ENCODE peak calls at places on chromosome 15, in five cellular contexts. E is mammary epithelial cell, Q is fibroblast of lung, K is adrenal gland, Z is heart left ventricle. W is an unnamed sample. For H3K4me1, the result is how much of the 10 kb centered on the place peaks cover.

GRCh38 chr15:64532921-64533320 is 72.5 kb downstream of the ZNF609 start:
- DNase-seq in E (no peak), Q (no peak), K (no peak), Z (no peak), W (no peak)

GRCh38 chr15:42491540-42492225 is 742 bp upstream of the ZNF106 start:
- DNase-seq in E (peak), Q (peak), K (no peak), Z (no peak), W (no peak)

GRCh38 chr15:31452595-31453557 is 126.2 kb downstream of the KLF13 start:
- DNase-seq in E (no peak), Q (no peak), K (no peak), Z (no peak), W (no peak)

GRCh38 chr15:38073278-38073930 is 139.0 kb downstream of the TMCO5A start:
- DNase-seq in E (no peak), Q (peak), K (no peak), Z (no peak), W (peak)

GRCh38 chr15:33533197-33533596 is 222.4 kb downstream of the RYR3 start:
- DNase-seq in E (no peak), Q (no peak), K (no peak), Z (no peak), W (no peak)

GRCh38 chr15:48112242-48112641 is 8.5 kb upstream of the SLC24A5 start:
- DNase-seq in E (peak), Q (peak), K (peak), Z (no peak), W (no peak)

GRCh38 chr15:88703533-88703932 is 64.7 kb downstream of the ISG20 start:
- DNase-seq in E (no peak), Q (no peak), K (no peak), Z (no peak), W (no peak)

GRCh38 chr15:94235041-94235440 is 3.7 kb downstream of the MCTP2 start:
- DNase-seq in E (no peak), Q (no peak), K (no peak), Z (no peak), W (no peak)

GRCh38 chr15:65619636-65620290 is 2.0 kb upstream of the SLC24A1 start:
- DNase-seq in E (no peak), Q (no peak), K (no peak), Z (no peak), W (no peak)

GRCh38 chr15:34693053-34693744 is 61.6 kb downstream of the GJD2 start:
- DNase-seq in E (peak), Q (peak), K (no peak), Z (no peak), W (no peak)

GRCh38 chr15:48205981-48206380 is at the start of gene SLC12A1:
- DNase-seq in E (no peak), Q (no peak), K (no peak), Z (no peak), W (no peak)

GRCh38 chr15:35450492-35450891 is 95.5 kb downstream of the DPH6 start:
- DNase-seq in E (peak), Q (peak), K (peak), Z (no peak), W (no peak)

GRCh38 chr15:72155021-72155621 is 36.9 kb downstream of the SENP8 start:
- DNase-seq in E (peak), Q (no peak), K (peak), Z (peak), W (peak)

GRCh38 chr15:101501703-101502373 is 12.3 kb upstream of the PCSK6 start:
- DNase-seq in E (no peak), Q (no peak), K (peak), Z (no peak), W (no peak)

GRCh38 chr15:75776075-75776443 is 63.4 kb upstream of the CSPG4 start:
- DNase-seq in E (peak), Q (peak), K (no peak), Z (no peak), W (no peak)

GRCh38 chr15:76185716-76186115 is 125.6 kb downstream of the ETFA start:
- DNase-seq in E (peak), Q (peak), K (no peak), Z (no peak), W (no peak)

GRCh38 chr15:96409231-96410138 is 79.0 kb downstream of the NR2F2 start:
- DNase-seq in E (no peak), Q (no peak), K (no peak), Z (no peak), W (no peak)

GRCh38 chr15:55799287-55800212 is 56.6 kb upstream of the PRTG start:
- DNase-seq in E (no peak), Q (peak), K (peak), Z (no peak), W (no peak)

GRCh38 chr15:31326729-31327673 is at the start of gene KLF13:
- DNase-seq in E (peak), Q (peak), K (peak), Z (peak), W (peak)

GRCh38 chr15:91047545-91048199 is 25.3 kb upstream of the VPS33B start:
- DNase-seq in E (no peak), Q (no peak), K (no peak), Z (no peak), W (no peak)

GRCh38 chr15:101522621-101523559 is 33.4 kb upstream of the PCSK6 start:
- DNase-seq in E (no peak), Q (no peak), K (no peak), Z (no peak), W (no peak)

GRCh38 chr15:85646538-85647091 is 148.1 kb downstream of the KLHL25 start:
- DNase-seq in E (peak), Q (peak), K (no peak), Z (no peak), W (no peak)

GRCh38 chr15:70539912-70540520 is 223.3 kb downstream of the UACA start:
- DNase-seq in E (no peak), Q (no peak), K (no peak), Z (no peak), W (no peak)

GRCh38 chr15:39154136-39154770 is 426.6 kb upstream of the THBS1 start:
- DNase-seq in E (no peak), Q (no peak), K (no peak), Z (no peak), W (no peak)

GRCh38 chr15:42149493-42150245 is 6.8 kb downstream of the PLA2G4F start:
- DNase-seq in E (no peak), Q (no peak), K (peak), Z (no peak), W (no peak)

GRCh38 chr15:33701304-33701696 is 267.0 kb upstream of the CHRM5 start:
- DNase-seq in E (no peak), Q (no peak), K (no peak), Z (no peak), W (no peak)

GRCh38 chr15:98724017-98724416 is 75.7 kb downstream of the IGF1R start:
- DNase-seq in E (no peak), Q (no peak), K (no peak), Z (no peak), W (no peak)

GRCh38 chr15:98722209-98722608 is 73.9 kb downstream of the IGF1R start:
- DNase-seq in E (no peak), Q (no peak), K (no peak), Z (no peak), W (no peak)

GRCh38 chr15:98721166-98721565 is 72.8 kb downstream of the IGF1R start:
- DNase-seq in E (no peak), Q (no peak), K (no peak), Z (no peak), W (no peak)

GRCh38 chr15:98723195-98723594 is 74.9 kb downstream of the IGF1R start:
- DNase-seq in E (no peak), Q (no peak), K (no peak), Z (no peak), W (no peak)

GRCh38 chr15:98722645-98723044 is 74.3 kb downstream of the IGF1R start:
- DNase-seq in E (no peak), Q (no peak), K (no peak), Z (no peak), W (no peak)
- H3K4me1 ChIP-seq in E (under half), Q (under half), K (under half), Z (under half), W (under half)

DNA sequence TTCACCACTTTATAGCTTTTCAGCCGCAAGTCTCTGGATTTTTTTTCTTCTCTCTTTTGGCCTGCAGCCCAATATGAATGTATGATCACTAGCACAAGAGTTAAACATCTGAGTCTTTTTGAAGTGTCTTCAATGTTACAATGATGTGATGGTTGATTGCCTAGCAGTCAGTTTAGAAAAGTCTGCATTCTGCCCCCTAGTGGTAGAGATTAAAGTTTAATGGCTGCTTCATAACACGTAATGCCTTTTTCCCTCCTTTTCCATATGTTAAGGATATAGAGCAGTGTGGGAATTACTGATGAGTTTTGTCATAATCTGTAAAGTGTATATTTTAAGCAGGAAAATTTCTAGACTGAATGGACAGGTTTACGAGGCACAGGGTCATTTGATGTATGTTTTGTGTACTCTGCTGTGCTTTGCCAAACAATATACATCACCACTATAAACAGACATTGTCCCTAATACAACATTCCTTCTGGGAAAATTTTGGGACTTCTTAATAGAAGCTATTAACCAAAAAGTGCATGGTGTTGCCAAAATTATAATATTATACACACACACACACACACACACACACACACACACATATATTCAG is 1038.5 kb upstream of the NR2F2 start:
- DNase-seq in E (peak), Q (peak), K (no peak), Z (no peak), W (no peak)
- TF ChIP-seq CTCF in E (peak), Q (peak), K (peak), Z (peak), W (peak)

GRCh38 chr15:40435331-40436089 is 5.2 kb upstream of the BAHD1 start:
- DNase-seq in E (no peak), Q (no peak), K (no peak), Z (peak), W (no peak)
- H3K4me3 ChIP-seq in E (no peak), Q (peak), K (peak), Z (no peak), W (peak)

DNA sequence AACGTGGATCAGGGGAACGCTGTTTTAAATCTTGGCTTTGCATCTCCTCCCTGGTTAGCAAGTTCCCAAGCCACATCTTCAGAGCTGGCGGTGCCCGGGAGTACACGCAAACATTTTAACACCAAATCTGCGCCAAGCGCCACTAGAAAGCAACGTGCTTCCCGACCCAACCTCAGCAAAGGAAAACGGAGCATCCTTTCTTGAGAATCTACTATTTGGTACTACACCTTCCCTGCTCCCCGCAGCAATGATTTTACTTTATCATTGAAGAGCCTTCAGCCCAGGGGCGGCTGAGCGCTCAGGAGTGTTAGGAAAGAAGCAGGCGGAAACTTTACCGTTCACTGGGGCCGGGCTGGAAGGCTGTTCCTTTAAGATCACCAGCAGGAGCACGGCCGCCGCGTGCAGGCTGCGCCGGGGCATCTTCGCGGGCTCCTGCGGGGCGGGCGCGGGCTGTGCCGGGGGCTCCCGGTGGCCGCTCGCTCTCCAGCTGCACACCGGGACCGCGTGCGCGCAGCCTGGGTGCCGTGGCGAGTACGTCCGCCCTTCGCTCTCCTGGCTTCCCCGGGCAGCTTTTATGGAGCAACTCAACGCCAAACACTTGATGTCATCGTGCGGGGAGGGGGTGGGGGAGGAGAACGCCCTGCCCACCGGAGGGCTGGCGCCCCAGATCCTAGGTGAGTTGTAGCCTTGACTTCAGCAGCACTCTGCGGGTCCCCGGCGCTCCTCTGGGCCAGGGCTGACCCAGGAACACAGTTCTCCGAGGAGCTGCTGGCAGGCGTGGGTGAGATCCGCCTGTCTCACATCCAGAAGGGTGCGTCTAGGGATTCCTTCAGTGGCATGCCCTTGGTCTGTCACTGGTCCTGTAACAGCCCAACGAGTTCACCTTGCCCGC is at the start of gene CA12:
- DNase-seq in E (peak), Q (peak), K (peak), Z (no peak), W (peak)
- H3K4me1 ChIP-seq in E (half or more), Q (under half), K (under half), Z (under half), W (under half)

DNA sequence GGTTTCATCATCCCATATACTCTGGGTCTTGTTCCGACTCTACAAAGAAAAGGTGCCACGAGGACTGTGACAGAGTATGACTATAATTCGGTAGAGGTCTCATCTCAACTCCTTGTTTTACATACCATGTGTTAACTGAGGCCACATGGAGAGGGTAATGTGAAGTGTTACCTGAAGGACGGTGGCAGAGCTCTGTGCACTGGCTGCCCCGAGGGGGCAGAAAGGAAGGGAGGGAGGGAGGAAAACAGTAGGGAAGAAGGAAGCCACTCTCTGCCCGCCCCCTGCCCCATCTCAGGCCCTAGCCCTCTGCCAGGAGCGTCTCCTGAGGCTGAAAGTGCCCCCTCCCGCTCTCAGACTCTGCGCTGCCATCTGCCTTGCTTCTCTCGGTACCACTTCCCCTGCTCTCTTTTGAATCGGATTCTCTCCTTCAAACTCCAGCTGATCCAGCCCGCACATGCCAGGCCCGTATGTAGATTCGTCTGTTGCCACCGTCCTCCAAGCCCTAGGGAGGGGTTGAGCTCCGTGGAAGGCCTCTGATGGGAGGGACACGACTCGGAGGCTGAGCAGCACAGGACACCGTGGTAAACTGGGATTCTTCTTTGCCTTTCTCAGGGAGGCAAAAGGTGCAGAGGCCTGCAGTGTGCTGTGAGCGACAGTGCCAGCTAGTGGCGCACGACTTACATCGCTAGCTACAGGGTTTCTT is 70.5 kb upstream of the ATP10A start:
- DNase-seq in E (no peak), Q (peak), K (peak), Z (peak), W (peak)
- TF ChIP-seq CTCF in E (no peak), Q (peak), K (peak), Z (peak), W (peak)

GRCh38 chr15:57705746-57706404 is 639 bp upstream of the POLR2M start:
- DNase-seq in E (no peak), Q (no peak), K (no peak), Z (no peak), W (no peak)
- H3K4me3 ChIP-seq in E (peak), Q (peak), K (peak), Z (peak), W (peak)

DNA sequence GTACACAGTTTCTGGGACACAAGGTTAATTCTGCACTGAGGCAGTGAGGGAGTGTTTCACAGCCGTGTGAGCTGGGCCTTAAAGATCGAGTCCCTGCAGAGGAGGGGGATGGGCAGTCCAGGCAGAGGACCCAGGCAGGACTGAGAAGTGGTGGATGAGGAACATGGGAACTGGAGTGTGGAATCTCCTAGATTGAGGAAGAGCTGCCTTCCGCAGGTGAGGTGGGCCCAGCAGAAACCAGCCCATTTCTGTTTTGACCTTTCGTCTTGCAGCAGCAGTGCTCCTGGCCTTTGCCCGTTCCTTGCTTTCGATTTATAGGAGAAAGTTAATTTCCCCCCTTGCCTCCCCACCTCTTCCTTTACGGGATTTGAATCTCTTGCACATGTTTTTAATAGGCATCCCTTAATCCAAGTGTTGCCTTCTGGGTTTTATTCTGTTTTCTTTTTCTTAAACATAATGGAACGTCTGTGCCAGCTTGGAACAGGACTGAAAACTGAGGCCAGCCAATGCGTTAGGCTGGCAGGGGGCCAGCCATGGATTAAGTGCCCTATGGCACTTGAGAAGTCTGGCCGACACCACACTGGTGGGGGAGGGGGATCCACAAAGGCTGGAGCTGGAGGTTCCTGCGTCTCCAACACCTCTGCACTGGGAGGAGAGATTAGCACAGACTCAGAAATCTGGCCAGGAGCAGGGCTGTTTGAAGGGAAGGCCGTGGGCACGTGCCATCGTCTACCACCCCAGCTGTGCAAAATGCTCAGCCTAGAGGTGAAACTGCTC is 78.1 kb downstream of the AAGAB start:
- DNase-seq in E (no peak), Q (no peak), K (peak), Z (peak), W (no peak)
- H3K4me1 ChIP-seq in E (half or more), Q (half or more), K (under half), Z (under half), W (under half)

GRCh38 chr15:77632760-77633133 is at the start of gene LINGO1:
- DNase-seq in E (no peak), Q (no peak), K (peak), Z (no peak), W (no peak)

GRCh38 chr15:77630064-77630463 is 2.6 kb downstream of the LINGO1 start:
- DNase-seq in E (no peak), Q (no peak), K (no peak), Z (no peak), W (no peak)

GRCh38 chr15:77631790-77632551 is 741 bp downstream of the LINGO1 start:
- DNase-seq in E (no peak), Q (no peak), K (no peak), Z (no peak), W (no peak)

GRCh38 chr15:77629070-77630030 is 3.4 kb downstream of the LINGO1 start:
- DNase-seq in E (no peak), Q (no peak), K (no peak), Z (peak), W (no peak)

DNA sequence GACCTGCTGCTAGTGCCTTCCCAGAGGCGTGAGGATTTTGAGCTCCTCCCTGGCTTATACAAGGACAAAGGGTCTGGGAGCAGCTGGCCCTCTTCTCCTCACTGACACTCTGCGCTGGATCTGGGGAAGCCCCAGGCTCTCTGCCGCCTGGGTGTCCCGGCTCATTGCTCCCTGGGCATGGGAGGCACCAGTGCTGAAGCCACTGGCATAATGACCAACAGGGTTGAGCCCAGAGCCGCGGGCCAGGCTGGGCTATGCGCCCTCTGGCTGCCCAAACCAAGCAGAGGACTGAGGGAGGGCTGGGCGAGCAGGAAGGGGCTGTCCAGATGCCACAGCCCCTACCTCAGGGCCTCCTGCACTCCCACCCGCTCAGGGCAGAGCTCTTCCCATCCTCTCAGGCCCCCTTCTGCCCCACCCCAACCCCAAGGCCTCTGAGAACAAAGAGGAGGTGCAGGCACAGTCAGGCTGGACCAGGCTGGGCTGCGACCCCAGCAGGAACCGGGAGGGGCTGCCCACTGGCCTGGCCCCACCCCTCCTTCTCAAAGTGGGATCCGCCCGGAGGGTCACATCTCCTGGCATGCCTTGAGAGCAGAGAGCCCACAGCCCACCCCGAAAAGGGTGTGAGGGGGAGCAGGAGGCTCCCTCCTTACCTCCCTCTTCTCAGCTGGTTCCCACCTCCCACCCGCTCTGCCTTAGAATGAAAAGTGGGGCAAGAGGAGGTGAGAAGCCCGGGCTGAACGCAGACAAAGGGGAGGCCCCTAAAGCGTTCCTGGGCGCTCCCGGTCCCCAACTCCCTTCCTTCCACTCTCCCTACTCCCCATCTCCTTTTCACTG is 1.5 kb downstream of the LINGO1 start:
- DNase-seq in E (no peak), Q (no peak), K (no peak), Z (no peak), W (no peak)
- TF ChIP-seq CTCF in E (no peak), Q (peak), K (no peak), Z (peak), W (no peak)

W was measured in right lobe of liver.